ENCODE peak calls at places on chromosomes 4 and X, in eight cellular contexts. One of them, this sample, is unnamed.
A peak's percentile ranks its signal among the peaks of the same experiment; 100 is the strongest.

GRCh38 chr4:110589297-110589696 is 33.6 kb downstream of the PITX2 start:
- DNase-seq in lower lobe of right lung: no peak
- DNase-seq in transverse colon: no peak
- DNase-seq in mesenchymal stem cell: peak; percentile 10
- DNase-seq in left ventricle myocardium inferior: no peak
- DNase-seq in heart right ventricle: no peak
- DNase-seq in GM23248: peak; percentile 62
- DNase-seq in Peyer's patch: no peak
- DNase-seq in this sample: no peak

GRCh38 chr4:111066887-111067286 is 444.0 kb upstream of the PITX2 start:
- DNase-seq in lower lobe of right lung: no peak
- DNase-seq in heart right ventricle: no peak
- DNase-seq in GM23248: peak; percentile 77
- DNase-seq in Peyer's patch: no peak
- DNase-seq in left ventricle myocardium inferior: no peak
- DNase-seq in transverse colon: no peak
- DNase-seq in mesenchymal stem cell: peak; percentile 43
- DNase-seq in this sample: no peak

GRCh38 chrX:14497184-14497666 is 32.1 kb upstream of the GLRA2 start:
- DNase-seq in left ventricle myocardium inferior: no peak
- DNase-seq in Peyer's patch: no peak
- DNase-seq in lower lobe of right lung: no peak
- DNase-seq in GM23248: peak; percentile 31
- DNase-seq in mesenchymal stem cell: peak; percentile 28
- DNase-seq in heart right ventricle: no peak
- DNase-seq in transverse colon: no peak
- DNase-seq in this sample: no peak

GRCh38 chrX:153622661-153623309 is 23.8 kb upstream of the CCNQ start:
- DNase-seq in Peyer's patch: no peak
- DNase-seq in heart right ventricle: no peak
- DNase-seq in transverse colon: no peak
- DNase-seq in lower lobe of right lung: no peak
- DNase-seq in left ventricle myocardium inferior: no peak
- DNase-seq in mesenchymal stem cell: no peak
- DNase-seq in GM23248: no peak
- DNase-seq in this sample: no peak

GRCh38 chrX:13001961-13002671 is 27.2 kb downstream of the TMSB4X start:
- DNase-seq in GM23248: peak; percentile 32
- DNase-seq in left ventricle myocardium inferior: no peak
- DNase-seq in mesenchymal stem cell: no peak
- DNase-seq in lower lobe of right lung: no peak
- DNase-seq in heart right ventricle: no peak
- DNase-seq in Peyer's patch: no peak
- DNase-seq in transverse colon: no peak
- DNase-seq in this sample: no peak

GRCh38 chr4:26088433-26088928 is 174.5 kb downstream of the SMIM20 start:
- DNase-seq in mesenchymal stem cell: no peak
- DNase-seq in transverse colon: no peak
- DNase-seq in Peyer's patch: no peak
- DNase-seq in lower lobe of right lung: no peak
- DNase-seq in heart right ventricle: no peak
- DNase-seq in left ventricle myocardium inferior: no peak
- DNase-seq in GM23248: peak; percentile 72
- DNase-seq in this sample: no peak

GRCh38 chr4:70559216-70559830 is 32.7 kb upstream of the AMBN start:
- DNase-seq in lower lobe of right lung: no peak
- DNase-seq in left ventricle myocardium inferior: no peak
- DNase-seq in mesenchymal stem cell: peak; percentile 43
- DNase-seq in Peyer's patch: peak; percentile 71
- DNase-seq in transverse colon: peak; percentile 28
- DNase-seq in heart right ventricle: no peak
- DNase-seq in GM23248: peak; percentile 60
- DNase-seq in this sample: no peak

GRCh38 chr4:133775881-133776280 is 425.7 kb downstream of the PABPC4L start:
- DNase-seq in left ventricle myocardium inferior: no peak
- DNase-seq in transverse colon: no peak
- DNase-seq in heart right ventricle: no peak
- DNase-seq in lower lobe of right lung: no peak
- DNase-seq in mesenchymal stem cell: no peak
- DNase-seq in Peyer's patch: no peak
- DNase-seq in GM23248: peak; percentile 42
- DNase-seq in this sample: no peak

GRCh38 chr4:185512516-185512915 is 22.8 kb downstream of the PDLIM3 start:
- DNase-seq in Peyer's patch: no peak
- DNase-seq in heart right ventricle: no peak
- DNase-seq in GM23248: peak; percentile 83
- DNase-seq in left ventricle myocardium inferior: no peak
- DNase-seq in lower lobe of right lung: no peak
- DNase-seq in transverse colon: no peak
- DNase-seq in mesenchymal stem cell: peak; percentile 37
- DNase-seq in this sample: no peak

GRCh38 chrX:150372756-150373155 is 9.6 kb downstream of the MAMLD1 start:
- DNase-seq in GM23248: no peak
- DNase-seq in lower lobe of right lung: no peak
- DNase-seq in left ventricle myocardium inferior: no peak
- DNase-seq in mesenchymal stem cell: no peak
- DNase-seq in Peyer's patch: no peak
- DNase-seq in heart right ventricle: no peak
- DNase-seq in transverse colon: no peak
- DNase-seq in this sample: no peak

GRCh38 chrX:150372280-150372679 is 9.2 kb downstream of the MAMLD1 start:
- DNase-seq in transverse colon: no peak
- DNase-seq in mesenchymal stem cell: no peak
- DNase-seq in Peyer's patch: no peak
- DNase-seq in GM23248: no peak
- DNase-seq in heart right ventricle: no peak
- DNase-seq in lower lobe of right lung: no peak
- DNase-seq in left ventricle myocardium inferior: no peak
- DNase-seq in this sample: no peak

GRCh38 chrX:150375243-150375642 is 12.1 kb downstream of the MAMLD1 start:
- DNase-seq in transverse colon: no peak
- DNase-seq in lower lobe of right lung: no peak
- DNase-seq in heart right ventricle: no peak
- DNase-seq in Peyer's patch: no peak
- DNase-seq in mesenchymal stem cell: no peak
- DNase-seq in left ventricle myocardium inferior: no peak
- DNase-seq in GM23248: no peak
- DNase-seq in this sample: no peak

GRCh38 chrX:150370589-150371312 is 7.6 kb downstream of the MAMLD1 start:
- DNase-seq in Peyer's patch: no peak
- DNase-seq in GM23248: peak; percentile 7
- DNase-seq in lower lobe of right lung: no peak
- DNase-seq in transverse colon: no peak
- DNase-seq in heart right ventricle: no peak
- DNase-seq in mesenchymal stem cell: peak; percentile 3
- DNase-seq in left ventricle myocardium inferior: no peak
- DNase-seq in this sample: no peak

GRCh38 chrX:150371877-150372276 is 8.8 kb downstream of the MAMLD1 start:
- DNase-seq in left ventricle myocardium inferior: no peak
- DNase-seq in Peyer's patch: no peak
- DNase-seq in transverse colon: no peak
- DNase-seq in GM23248: no peak
- DNase-seq in heart right ventricle: no peak
- DNase-seq in mesenchymal stem cell: no peak
- DNase-seq in lower lobe of right lung: no peak
- DNase-seq in this sample: no peak
- H3K4me3 ChIP-seq in left ventricle myocardium inferior: peak overlapping the region; percentile 14
- H3K4me3 ChIP-seq in Peyer's patch: no peak overlapping the region
- H3K4me3 ChIP-seq in transverse colon: no peak overlapping the region
- H3K4me3 ChIP-seq in GM23248: no peak overlapping the region
- H3K4me3 ChIP-seq in heart right ventricle: no peak overlapping the region
- H3K4me3 ChIP-seq in mesenchymal stem cell: no peak overlapping the region
- H3K4me3 ChIP-seq in lower lobe of right lung: no peak overlapping the region
- H3K4me3 ChIP-seq in this sample: no peak overlapping the region

GRCh38 chr4:56976283-56976877 is 1.0 kb downstream of the NOA1 start:
- DNase-seq in lower lobe of right lung: no peak
- DNase-seq in GM23248: peak; percentile 55
- DNase-seq in mesenchymal stem cell: peak; percentile 35
- DNase-seq in Peyer's patch: peak; percentile 50
- DNase-seq in left ventricle myocardium inferior: no peak
- DNase-seq in transverse colon: no peak
- DNase-seq in heart right ventricle: no peak
- DNase-seq in this sample: peak; percentile 34

GRCh38 chr4:56976878-56977320 is 507 bp downstream of the NOA1 start:
- DNase-seq in heart right ventricle: peak; percentile 48
- DNase-seq in Peyer's patch: peak; percentile 77
- DNase-seq in GM23248: peak; percentile 62
- DNase-seq in lower lobe of right lung: peak; percentile 83
- DNase-seq in transverse colon: peak; percentile 76
- DNase-seq in mesenchymal stem cell: peak; percentile 28
- DNase-seq in left ventricle myocardium inferior: peak; percentile 29
- DNase-seq in this sample: peak; percentile 76

GRCh38 chr4:56979674-56980073 is 978 bp downstream of the POLR2B start:
- DNase-seq in heart right ventricle: no peak
- DNase-seq in lower lobe of right lung: no peak
- DNase-seq in left ventricle myocardium inferior: no peak
- DNase-seq in GM23248: peak; percentile 69
- DNase-seq in mesenchymal stem cell: peak; percentile 76
- DNase-seq in transverse colon: peak; percentile 31
- DNase-seq in Peyer's patch: peak; percentile 58
- DNase-seq in this sample: no peak

GRCh38 chr4:56977321-56978012 is at the start of gene NOA1:
- DNase-seq in left ventricle myocardium inferior: peak; percentile 99
- DNase-seq in lower lobe of right lung: peak; percentile 97
- DNase-seq in heart right ventricle: peak; percentile 98
- DNase-seq in mesenchymal stem cell: peak; percentile 99
- DNase-seq in GM23248: peak; percentile 99
- DNase-seq in Peyer's patch: peak; percentile 100
- DNase-seq in transverse colon: peak; percentile 99
- DNase-seq in this sample: peak; percentile 97

DNA sequence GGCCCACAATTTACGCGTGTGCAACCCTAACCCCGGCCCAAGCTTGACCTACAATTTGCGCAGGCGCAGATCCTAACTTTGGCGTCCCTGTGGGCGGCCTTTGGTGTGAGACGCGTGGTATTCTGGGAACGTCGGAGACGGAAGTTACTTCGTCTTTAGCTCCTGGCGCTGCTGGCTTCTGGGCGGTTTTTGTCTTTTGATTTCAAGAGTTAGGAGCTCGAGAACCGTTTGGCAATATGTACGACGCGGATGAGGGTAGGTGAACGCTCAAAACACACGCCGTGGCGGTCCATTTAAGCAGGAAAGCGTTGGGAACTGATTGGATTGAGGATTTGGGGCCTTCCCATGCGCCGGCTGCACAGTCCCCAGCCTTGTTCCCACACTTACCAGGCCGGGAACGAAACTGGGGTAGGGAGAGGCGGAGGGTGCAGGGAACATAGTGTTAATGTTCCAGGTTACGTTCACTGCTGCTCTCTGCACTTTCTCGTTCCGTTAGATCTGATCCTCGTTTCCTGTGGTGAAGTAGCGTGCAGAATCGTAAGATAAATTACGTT is at the start of gene POLR2B:
- DNase-seq in left ventricle myocardium inferior: peak; percentile 95
- DNase-seq in transverse colon: peak; percentile 96
- DNase-seq in mesenchymal stem cell: peak; percentile 96
- DNase-seq in Peyer's patch: peak; percentile 97
- DNase-seq in heart right ventricle: peak; percentile 94
- DNase-seq in lower lobe of right lung: peak; percentile 97
- DNase-seq in GM23248: peak; percentile 97
- DNase-seq in this sample: peak; percentile 95
- H3K4me1 ChIP-seq in left ventricle myocardium inferior: peaks cover 85% of the 10 kb centered on the region
- H3K4me1 ChIP-seq in transverse colon: peaks cover 53% of the 10 kb centered on the region
- H3K4me1 ChIP-seq in mesenchymal stem cell: peaks cover 21% of the 10 kb centered on the region
- H3K4me1 ChIP-seq in Peyer's patch: peaks cover 18% of the 10 kb centered on the region
- H3K4me1 ChIP-seq in heart right ventricle: peaks cover 57% of the 10 kb centered on the region
- H3K4me1 ChIP-seq in lower lobe of right lung: peaks cover 57% of the 10 kb centered on the region
- H3K4me1 ChIP-seq in GM23248: peaks cover 26% of the 10 kb centered on the region
- H3K4me1 ChIP-seq in this sample: peaks cover 20% of the 10 kb centered on the region

DNA sequence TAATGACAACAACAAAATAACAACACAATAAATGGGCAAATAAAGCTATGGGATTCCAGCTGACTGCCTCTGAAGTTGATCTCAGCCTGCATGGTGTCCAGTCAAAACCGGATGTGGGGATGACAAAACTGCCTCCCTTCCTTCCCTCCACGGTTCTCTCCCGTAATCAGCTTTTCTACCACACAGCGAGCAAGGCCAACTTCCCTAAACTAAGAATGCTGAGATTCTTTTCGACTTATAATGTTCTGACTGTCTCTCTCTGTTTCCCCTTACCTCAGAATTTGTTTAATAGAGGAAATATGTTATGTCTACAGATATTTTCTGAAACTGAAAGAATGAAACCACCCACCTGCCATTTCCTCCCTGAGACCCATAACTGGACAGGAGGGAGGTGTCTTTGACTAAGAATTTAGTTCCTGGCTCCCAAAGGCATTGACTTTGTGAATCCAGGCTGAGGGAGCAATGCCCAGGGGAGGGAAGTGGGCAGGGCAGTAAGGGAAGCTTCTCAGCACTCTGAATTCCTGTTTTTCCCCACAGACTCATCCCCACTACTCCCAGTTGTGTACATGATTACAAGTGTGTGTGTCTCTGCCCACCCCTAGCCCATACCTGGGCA is 1.0 kb upstream of the TLR1 start:
- DNase-seq in Peyer's patch: peak; percentile 79
- DNase-seq in lower lobe of right lung: peak; percentile 57
- DNase-seq in GM23248: peak; percentile 12
- DNase-seq in transverse colon: peak; percentile 48
- DNase-seq in heart right ventricle: no peak
- DNase-seq in mesenchymal stem cell: no peak
- DNase-seq in left ventricle myocardium inferior: peak; percentile 17
- DNase-seq in this sample: no peak
- H3K4me3 ChIP-seq in Peyer's patch: no peak overlapping the region
- H3K4me3 ChIP-seq in lower lobe of right lung: peak overlapping the region; percentile 51
- H3K4me3 ChIP-seq in GM23248: no peak overlapping the region
- H3K4me3 ChIP-seq in transverse colon: no peak overlapping the region
- H3K4me3 ChIP-seq in heart right ventricle: no peak overlapping the region
- H3K4me3 ChIP-seq in mesenchymal stem cell: peak overlapping the region; percentile 45
- H3K4me3 ChIP-seq in left ventricle myocardium inferior: peak overlapping the region; percentile 55
- H3K4me3 ChIP-seq in this sample: peak overlapping the region; percentile 35

GRCh38 chr4:15704145-15704544 is 1.3 kb downstream of the BST1 start:
- DNase-seq in mesenchymal stem cell: no peak
- DNase-seq in left ventricle myocardium inferior: no peak
- DNase-seq in heart right ventricle: no peak
- DNase-seq in Peyer's patch: no peak
- DNase-seq in GM23248: no peak
- DNase-seq in transverse colon: no peak
- DNase-seq in lower lobe of right lung: no peak
- DNase-seq in this sample: no peak

GRCh38 chr4:15702941-15703403 is at the start of gene BST1:
- DNase-seq in transverse colon: peak; percentile 81
- DNase-seq in GM23248: peak; percentile 74
- DNase-seq in heart right ventricle: peak; percentile 74
- DNase-seq in left ventricle myocardium inferior: peak; percentile 75
- DNase-seq in lower lobe of right lung: peak; percentile 89
- DNase-seq in Peyer's patch: peak; percentile 89
- DNase-seq in mesenchymal stem cell: no peak
- DNase-seq in this sample: peak; percentile 80

GRCh38 chr4:15707363-15707715 is 4.5 kb downstream of the BST1 start:
- DNase-seq in Peyer's patch: no peak
- DNase-seq in transverse colon: no peak
- DNase-seq in GM23248: peak; percentile 26
- DNase-seq in left ventricle myocardium inferior: no peak
- DNase-seq in mesenchymal stem cell: no peak
- DNase-seq in lower lobe of right lung: no peak
- DNase-seq in heart right ventricle: no peak
- DNase-seq in this sample: no peak

GRCh38 chr4:15706646-15707362 is 3.9 kb downstream of the BST1 start:
- DNase-seq in lower lobe of right lung: no peak
- DNase-seq in transverse colon: no peak
- DNase-seq in GM23248: peak; percentile 43
- DNase-seq in heart right ventricle: no peak
- DNase-seq in mesenchymal stem cell: no peak
- DNase-seq in Peyer's patch: no peak
- DNase-seq in left ventricle myocardium inferior: no peak
- DNase-seq in this sample: no peak

GRCh38 chr4:15703439-15703838 is 574 bp downstream of the BST1 start:
- DNase-seq in Peyer's patch: no peak
- DNase-seq in left ventricle myocardium inferior: no peak
- DNase-seq in transverse colon: no peak
- DNase-seq in mesenchymal stem cell: no peak
- DNase-seq in GM23248: no peak
- DNase-seq in heart right ventricle: no peak
- DNase-seq in lower lobe of right lung: no peak
- DNase-seq in this sample: no peak
- H3K4me1 ChIP-seq in Peyer's patch: peaks cover 3% of the 10 kb centered on the region
- H3K4me1 ChIP-seq in left ventricle myocardium inferior: peaks cover 22% of the 10 kb centered on the region
- H3K4me1 ChIP-seq in transverse colon: peaks cover 8% of the 10 kb centered on the region
- H3K4me1 ChIP-seq in mesenchymal stem cell: peaks cover 2% of the 10 kb centered on the region
- H3K4me1 ChIP-seq in GM23248: peaks cover 14% of the 10 kb centered on the region
- H3K4me1 ChIP-seq in heart right ventricle: peaks cover 13% of the 10 kb centered on the region
- H3K4me1 ChIP-seq in lower lobe of right lung: peaks cover 9% of the 10 kb centered on the region
- H3K4me1 ChIP-seq in this sample: peaks cover 13% of the 10 kb centered on the region